ENCODE peak calls at places on chromosomes 2 and 18, in seven cellular contexts. One of them, this sample, is unnamed.

GRCh38 chr2:119809329-119810038 is 49.8 kb downstream of the PTPN4 start:
- DNase-seq in PC-9: no peak
- DNase-seq in B cell: no peak
- DNase-seq in ovary: no peak
- DNase-seq in upper lobe of right lung: no peak
- DNase-seq in spleen: no peak
- DNase-seq in brain microvascular endothelial cell: peak; percentile 82
- DNase-seq in this sample: no peak

GRCh38 chr2:32958836-32959235 is 12.1 kb downstream of the LTBP1 start:
- DNase-seq in PC-9: no peak
- DNase-seq in B cell: no peak
- DNase-seq in ovary: no peak
- DNase-seq in upper lobe of right lung: no peak
- DNase-seq in spleen: no peak
- DNase-seq in brain microvascular endothelial cell: no peak
- DNase-seq in this sample: no peak

GRCh38 chr2:216632952-216633615 is at the start of gene IGFBP2:
- DNase-seq in PC-9: peak; percentile 53
- DNase-seq in B cell: no peak
- DNase-seq in ovary: peak; percentile 72
- DNase-seq in upper lobe of right lung: no peak
- DNase-seq in spleen: no peak
- DNase-seq in brain microvascular endothelial cell: no peak
- DNase-seq in this sample: peak; percentile 80

GRCh38 chr2:10688921-10689807 is 611 bp downstream of the NOL10 start:
- DNase-seq in PC-9: peak; percentile 9
- DNase-seq in B cell: no peak
- DNase-seq in ovary: no peak
- DNase-seq in upper lobe of right lung: no peak
- DNase-seq in spleen: no peak
- DNase-seq in brain microvascular endothelial cell: no peak
- DNase-seq in this sample: no peak

GRCh38 chr2:63837036-63837594 is 4.6 kb upstream of the UGP2 start:
- DNase-seq in PC-9: no peak
- DNase-seq in B cell: no peak
- DNase-seq in ovary: no peak
- DNase-seq in upper lobe of right lung: no peak
- DNase-seq in spleen: no peak
- DNase-seq in brain microvascular endothelial cell: no peak
- DNase-seq in this sample: no peak

GRCh38 chr2:121689356-121689755 is 40.1 kb upstream of the CLASP1 start:
- DNase-seq in PC-9: peak; percentile 19
- DNase-seq in B cell: no peak
- DNase-seq in ovary: no peak
- DNase-seq in upper lobe of right lung: no peak
- DNase-seq in spleen: no peak
- DNase-seq in brain microvascular endothelial cell: peak; percentile 67
- DNase-seq in this sample: peak; percentile 36

GRCh38 chr2:205675861-205676516 is 6.3 kb upstream of the NRP2 start:
- DNase-seq in PC-9: no peak
- DNase-seq in B cell: no peak
- DNase-seq in ovary: no peak
- DNase-seq in upper lobe of right lung: no peak
- DNase-seq in spleen: no peak
- DNase-seq in brain microvascular endothelial cell: no peak
- DNase-seq in this sample: no peak

GRCh38 chr2:12169721-12170120 is 423.3 kb downstream of the LPIN1 start:
- DNase-seq in PC-9: no peak
- DNase-seq in B cell: no peak
- DNase-seq in ovary: no peak
- DNase-seq in upper lobe of right lung: no peak
- DNase-seq in spleen: no peak
- DNase-seq in brain microvascular endothelial cell: peak; percentile 92
- DNase-seq in this sample: no peak

GRCh38 chr2:233453916-233454315 is 99.6 kb downstream of the DGKD start:
- DNase-seq in PC-9: no peak
- DNase-seq in B cell: no peak
- DNase-seq in ovary: no peak
- DNase-seq in upper lobe of right lung: peak; percentile 21
- DNase-seq in spleen: peak; percentile 24
- DNase-seq in brain microvascular endothelial cell: no peak
- DNase-seq in this sample: no peak

GRCh38 chr18:23401400-23402347 is 51.4 kb upstream of the RIOK3 start:
- DNase-seq in PC-9: peak; percentile 63
- DNase-seq in B cell: no peak
- DNase-seq in ovary: peak; percentile 30
- DNase-seq in upper lobe of right lung: peak; percentile 65
- DNase-seq in spleen: peak; percentile 80
- DNase-seq in brain microvascular endothelial cell: peak; percentile 56
- DNase-seq in this sample: no peak

GRCh38 chr2:159613515-159614336 is 2.6 kb downstream of the BAZ2B start:
- DNase-seq in PC-9: no peak
- DNase-seq in B cell: no peak
- DNase-seq in ovary: no peak
- DNase-seq in upper lobe of right lung: no peak
- DNase-seq in spleen: no peak
- DNase-seq in brain microvascular endothelial cell: no peak
- DNase-seq in this sample: no peak

GRCh38 chr2:157182834-157183396 is 74.6 kb upstream of the GALNT5 start:
- DNase-seq in PC-9: no peak
- DNase-seq in B cell: no peak
- DNase-seq in ovary: no peak
- DNase-seq in upper lobe of right lung: no peak
- DNase-seq in spleen: no peak
- DNase-seq in brain microvascular endothelial cell: peak; percentile 79
- DNase-seq in this sample: no peak

GRCh38 chr2:232235716-232236115 is 142.8 kb upstream of the ALPP start:
- DNase-seq in PC-9: no peak
- DNase-seq in B cell: no peak
- DNase-seq in ovary: no peak
- DNase-seq in upper lobe of right lung: no peak
- DNase-seq in spleen: no peak
- DNase-seq in brain microvascular endothelial cell: peak; percentile 53
- DNase-seq in this sample: no peak

GRCh38 chr2:205771063-205771462 is 88.8 kb downstream of the NRP2 start:
- DNase-seq in PC-9: no peak
- DNase-seq in B cell: no peak
- DNase-seq in ovary: no peak
- DNase-seq in upper lobe of right lung: no peak
- DNase-seq in spleen: no peak
- DNase-seq in brain microvascular endothelial cell: no peak
- DNase-seq in this sample: no peak

GRCh38 chr2:221018262-221018661 is 553.8 kb downstream of the EPHA4 start:
- DNase-seq in PC-9: no peak
- DNase-seq in B cell: no peak
- DNase-seq in ovary: no peak
- DNase-seq in upper lobe of right lung: no peak
- DNase-seq in spleen: no peak
- DNase-seq in brain microvascular endothelial cell: no peak
- DNase-seq in this sample: no peak

GRCh38 chr2:201831469-201831868 is 25.1 kb downstream of the CDK15 start:
- DNase-seq in PC-9: no peak
- DNase-seq in B cell: no peak
- DNase-seq in ovary: no peak
- DNase-seq in upper lobe of right lung: no peak
- DNase-seq in spleen: no peak
- DNase-seq in brain microvascular endothelial cell: peak; percentile 85
- DNase-seq in this sample: no peak

GRCh38 chr2:102439065-102439695 is 16.2 kb downstream of the IL18RAP start:
- DNase-seq in PC-9: no peak
- DNase-seq in B cell: no peak
- DNase-seq in ovary: no peak
- DNase-seq in upper lobe of right lung: no peak
- DNase-seq in spleen: no peak
- DNase-seq in brain microvascular endothelial cell: peak; percentile 77
- DNase-seq in this sample: no peak

GRCh38 chr2:175366814-175367213 is 185.3 kb upstream of the ATP5MC3 start:
- DNase-seq in PC-9: peak; percentile 18
- DNase-seq in B cell: no peak
- DNase-seq in ovary: no peak
- DNase-seq in upper lobe of right lung: no peak
- DNase-seq in spleen: no peak
- DNase-seq in brain microvascular endothelial cell: peak; percentile 59
- DNase-seq in this sample: no peak

GRCh38 chr2:16248571-16249105 is 308.3 kb downstream of the MYCN start:
- DNase-seq in PC-9: no peak
- DNase-seq in B cell: no peak
- DNase-seq in ovary: no peak
- DNase-seq in upper lobe of right lung: no peak
- DNase-seq in spleen: no peak
- DNase-seq in brain microvascular endothelial cell: no peak
- DNase-seq in this sample: no peak

GRCh38 chr18:26322892-26323653 is 96.8 kb downstream of the TAF4B start:
- DNase-seq in PC-9: no peak
- DNase-seq in B cell: no peak
- DNase-seq in ovary: no peak
- DNase-seq in upper lobe of right lung: no peak
- DNase-seq in spleen: no peak
- DNase-seq in brain microvascular endothelial cell: peak; percentile 16
- DNase-seq in this sample: no peak

GRCh38 chr2:128311216-128311754 is 7.4 kb downstream of the HS6ST1 start:
- DNase-seq in PC-9: no peak
- DNase-seq in B cell: peak; percentile 27
- DNase-seq in ovary: no peak
- DNase-seq in upper lobe of right lung: no peak
- DNase-seq in spleen: no peak
- DNase-seq in brain microvascular endothelial cell: no peak
- DNase-seq in this sample: no peak

GRCh38 chr2:32825291-32825712 is 121.5 kb upstream of the LTBP1 start:
- DNase-seq in PC-9: no peak
- DNase-seq in B cell: no peak
- DNase-seq in ovary: peak; percentile 9
- DNase-seq in upper lobe of right lung: no peak
- DNase-seq in spleen: no peak
- DNase-seq in brain microvascular endothelial cell: peak; percentile 51
- DNase-seq in this sample: no peak

GRCh38 chr2:168456526-168457176 is 579 bp downstream of the CERS6 start:
- DNase-seq in PC-9: no peak
- DNase-seq in B cell: no peak
- DNase-seq in ovary: peak; percentile 42
- DNase-seq in upper lobe of right lung: peak; percentile 76
- DNase-seq in spleen: peak; percentile 87
- DNase-seq in brain microvascular endothelial cell: no peak
- DNase-seq in this sample: peak; percentile 76

GRCh38 chr18:58363767-58364540 is 264.9 kb downstream of the ALPK2 start:
- DNase-seq in PC-9: no peak
- DNase-seq in B cell: no peak
- DNase-seq in ovary: no peak
- DNase-seq in upper lobe of right lung: no peak
- DNase-seq in spleen: no peak
- DNase-seq in brain microvascular endothelial cell: no peak
- DNase-seq in this sample: no peak

GRCh38 chr2:38610851-38611801 is 8.4 kb upstream of the HNRNPLL start:
- DNase-seq in PC-9: no peak
- DNase-seq in B cell: no peak
- DNase-seq in ovary: no peak
- DNase-seq in upper lobe of right lung: no peak
- DNase-seq in spleen: no peak
- DNase-seq in brain microvascular endothelial cell: no peak
- DNase-seq in this sample: no peak

GRCh38 chr18:48680871-48681270 is 142.0 kb downstream of the CTIF start:
- DNase-seq in PC-9: no peak
- DNase-seq in B cell: no peak
- DNase-seq in ovary: no peak
- DNase-seq in upper lobe of right lung: no peak
- DNase-seq in spleen: peak; percentile 75
- DNase-seq in brain microvascular endothelial cell: no peak
- DNase-seq in this sample: no peak

DNA sequence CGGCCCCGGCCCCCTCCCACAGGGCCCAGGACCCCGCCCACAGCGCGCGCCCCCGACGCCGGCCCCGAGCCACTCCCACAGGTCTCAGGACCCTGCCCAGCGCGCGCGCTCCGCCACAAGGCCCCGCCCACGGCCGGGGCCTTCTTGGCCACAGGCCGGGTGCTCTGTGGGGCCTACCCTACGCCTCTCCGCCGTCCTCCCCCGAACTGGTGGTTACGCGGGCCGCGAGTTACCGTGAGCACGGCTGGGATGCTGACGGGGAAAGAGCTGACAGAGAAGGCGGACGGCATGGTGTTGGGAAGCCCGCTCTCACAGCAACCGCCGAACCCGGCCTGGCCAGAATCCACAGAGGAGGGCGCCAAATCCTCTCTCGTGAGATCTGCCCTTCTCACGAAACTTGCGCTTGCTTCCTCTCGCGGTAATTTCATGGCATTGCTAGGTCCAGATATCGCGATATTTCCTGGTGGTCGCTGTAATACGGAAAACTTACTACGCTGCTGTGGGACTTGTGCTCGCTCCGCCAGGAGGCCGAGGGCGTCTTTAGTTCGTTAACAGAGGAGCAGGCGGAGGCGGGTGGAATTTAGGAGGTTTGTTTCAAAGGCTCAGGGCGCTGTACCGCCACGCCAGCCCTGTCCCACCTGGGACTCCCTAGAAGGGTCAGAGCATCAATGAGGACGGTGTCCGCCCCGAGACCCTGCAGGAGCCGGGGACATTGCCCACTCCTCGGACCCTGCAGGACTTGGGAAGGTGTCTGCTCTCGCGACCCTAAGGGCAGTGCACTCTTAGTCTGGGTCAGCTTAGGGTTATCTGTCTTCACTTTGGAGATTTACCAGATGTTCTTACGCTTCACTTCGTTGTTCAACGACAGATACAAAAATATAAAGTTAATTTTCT is at the start of gene TMEM18:
- DNase-seq in PC-9: peak; percentile 90
- DNase-seq in B cell: peak; percentile 98
- DNase-seq in ovary: peak; percentile 94
- DNase-seq in upper lobe of right lung: no peak
- DNase-seq in spleen: peak; percentile 100
- DNase-seq in brain microvascular endothelial cell: peak; percentile 98
- DNase-seq in this sample: no peak
- TF ChIP-seq CTCF in PC-9: no peak
- TF ChIP-seq CTCF in B cell: peak; percentile 52
- TF ChIP-seq CTCF in ovary: peak; percentile 76
- TF ChIP-seq CTCF in upper lobe of right lung: peak; percentile 29
- TF ChIP-seq CTCF in spleen: peak; percentile 64
- TF ChIP-seq CTCF in brain microvascular endothelial cell: peak; percentile 54
- TF ChIP-seq CTCF in this sample: peak; percentile 60

GRCh38 chr2:237027712-237028029 is 58.0 kb upstream of the COPS8 start:
- DNase-seq in PC-9: no peak
- DNase-seq in B cell: no peak
- DNase-seq in ovary: no peak
- DNase-seq in upper lobe of right lung: no peak
- DNase-seq in spleen: no peak
- DNase-seq in brain microvascular endothelial cell: no peak
- DNase-seq in this sample: no peak
- TF ChIP-seq CTCF in PC-9: peak; percentile 27
- TF ChIP-seq CTCF in B cell: no peak
- TF ChIP-seq CTCF in ovary: no peak
- TF ChIP-seq CTCF in upper lobe of right lung: no peak
- TF ChIP-seq CTCF in spleen: no peak
- TF ChIP-seq CTCF in brain microvascular endothelial cell: no peak
- TF ChIP-seq CTCF in this sample: peak; percentile 30

GRCh38 chr2:85389139-85389538 is 21.0 kb downstream of the CAPG start:
- DNase-seq in PC-9: no peak
- DNase-seq in B cell: no peak
- DNase-seq in ovary: no peak
- DNase-seq in upper lobe of right lung: no peak
- DNase-seq in spleen: peak; percentile 56
- DNase-seq in brain microvascular endothelial cell: no peak
- DNase-seq in this sample: no peak
- TF ChIP-seq CTCF in PC-9: no peak
- TF ChIP-seq CTCF in B cell: no peak
- TF ChIP-seq CTCF in ovary: no peak
- TF ChIP-seq CTCF in upper lobe of right lung: no peak
- TF ChIP-seq CTCF in spleen: no peak
- TF ChIP-seq CTCF in brain microvascular endothelial cell: no peak
- TF ChIP-seq CTCF in this sample: no peak

GRCh38 chr18:2948038-2948437 is 64.9 kb downstream of the LPIN2 start:
- DNase-seq in PC-9: no peak
- DNase-seq in B cell: no peak
- DNase-seq in ovary: no peak
- DNase-seq in upper lobe of right lung: no peak
- DNase-seq in spleen: no peak
- DNase-seq in brain microvascular endothelial cell: peak; percentile 27
- DNase-seq in this sample: no peak
- TF ChIP-seq CTCF in PC-9: peak; percentile 53
- TF ChIP-seq CTCF in B cell: no peak
- TF ChIP-seq CTCF in ovary: peak; percentile 17
- TF ChIP-seq CTCF in upper lobe of right lung: peak; percentile 23
- TF ChIP-seq CTCF in spleen: no peak
- TF ChIP-seq CTCF in brain microvascular endothelial cell: peak; percentile 55
- TF ChIP-seq CTCF in this sample: peak; percentile 58